ENCODE peak calls at places on chromosomes 13 and 19, in seven cellular contexts. T is psoas muscle, G is GM23338, N is H1, W is neural progenitor cell, C is fibroblast of lung, P is lung. Q is an unnamed sample. For H3K4me1, the result is how much of the 10 kb centered on the place peaks cover.

GRCh38 chr13:51772105-51772455 is 31.9 kb downstream of the DHRS12 start:
- DNase-seq in T (no peak), G (no peak), N (no peak), W (no peak), C (no peak), P (no peak), Q (no peak)

GRCh38 chr19:47020132-47020805 is 632 bp downstream of the NPAS1 start:
- DNase-seq in T (no peak), G (peak), N (no peak), W (peak), C (no peak), P (no peak), Q (no peak)

GRCh38 chr13:110055089-110055488 is 251.9 kb downstream of the COL4A1 start:
- DNase-seq in T (no peak), G (no peak), N (no peak), W (no peak), C (peak), P (no peak), Q (no peak)

GRCh38 chr19:54484451-54484850 is 11.4 kb upstream of the CDC42EP5 start:
- DNase-seq in T (no peak), G (no peak), N (no peak), W (no peak), C (no peak), P (no peak), Q (no peak)

GRCh38 chr13:48431987-48432615 is 19.2 kb upstream of the LPAR6 start:
- DNase-seq in T (no peak), G (no peak), N (no peak), W (no peak), C (peak), P (no peak), Q (no peak)

GRCh38 chr19:35073516-35073915 is 32.0 kb downstream of the HPN start:
- DNase-seq in T (no peak), G (no peak), N (no peak), W (no peak), C (no peak), P (no peak), Q (no peak)

GRCh38 chr13:41178040-41178439 is 16.3 kb downstream of the KBTBD7 start:
- DNase-seq in T (no peak), G (peak), N (no peak), W (no peak), C (peak), P (no peak), Q (no peak)

GRCh38 chr13:76798037-76798436 is 88.2 kb downstream of the KCTD12 start:
- DNase-seq in T (no peak), G (no peak), N (no peak), W (no peak), C (no peak), P (no peak), Q (no peak)

GRCh38 chr13:42981317-42981716 is 10.7 kb downstream of the EPSTI1 start:
- DNase-seq in T (no peak), G (no peak), N (no peak), W (no peak), C (peak), P (no peak), Q (no peak)

GRCh38 chr19:989381-990081 is 5.4 kb downstream of the WDR18 start:
- DNase-seq in T (no peak), G (no peak), N (no peak), W (no peak), C (no peak), P (no peak), Q (no peak)

GRCh38 chr19:3809881-3810707 is 23.9 kb upstream of the MATK start:
- DNase-seq in T (no peak), G (no peak), N (no peak), W (no peak), C (no peak), P (no peak), Q (no peak)

GRCh38 chr13:67224148-67224846 is 5.8 kb downstream of the PCDH9 start:
- DNase-seq in T (peak), G (peak), N (peak), W (peak), C (peak), P (peak), Q (peak)

GRCh38 chr19:41774515-41774980 is 19.2 kb downstream of the CEACAM6 start:
- DNase-seq in T (no peak), G (no peak), N (no peak), W (no peak), C (no peak), P (peak), Q (peak)
- H3K4me1 ChIP-seq in T (under half), G (under half), N (under half), W (under half), C (under half), P (under half), Q (under half)

GRCh38 chr13:30738946-30739528 is 3.7 kb downstream of the ALOX5AP start:
- DNase-seq in T (no peak), G (no peak), N (no peak), W (peak), C (no peak), P (no peak), Q (no peak)
- H3K4me3 ChIP-seq in T (no peak), G (no peak), N (no peak), W (no peak), C (no peak), P (no peak), Q (no peak)

GRCh38 chr19:18465214-18465963 is 27.5 kb upstream of the ISYNA1 start:
- DNase-seq in T (no peak), G (no peak), N (no peak), W (no peak), C (no peak), P (no peak), Q (no peak)

GRCh38 chr19:18464646-18465045 is 26.7 kb upstream of the ISYNA1 start:
- DNase-seq in T (peak), G (no peak), N (no peak), W (no peak), C (peak), P (peak), Q (peak)

GRCh38 chr19:18467978-18468377 is 30.0 kb upstream of the ISYNA1 start:
- DNase-seq in T (no peak), G (no peak), N (no peak), W (no peak), C (no peak), P (no peak), Q (no peak)

GRCh38 chr19:18466354-18466753 is 28.4 kb upstream of the ISYNA1 start:
- DNase-seq in T (no peak), G (no peak), N (no peak), W (no peak), C (no peak), P (no peak), Q (no peak)

GRCh38 chr19:18465964-18466339 is 28.0 kb upstream of the ISYNA1 start:
- DNase-seq in T (no peak), G (no peak), N (no peak), W (no peak), C (no peak), P (no peak), Q (no peak)
- H3K4me1 ChIP-seq in T (half or more), G (under half), N (under half), W (under half), C (under half), P (under half), Q (under half)

DNA sequence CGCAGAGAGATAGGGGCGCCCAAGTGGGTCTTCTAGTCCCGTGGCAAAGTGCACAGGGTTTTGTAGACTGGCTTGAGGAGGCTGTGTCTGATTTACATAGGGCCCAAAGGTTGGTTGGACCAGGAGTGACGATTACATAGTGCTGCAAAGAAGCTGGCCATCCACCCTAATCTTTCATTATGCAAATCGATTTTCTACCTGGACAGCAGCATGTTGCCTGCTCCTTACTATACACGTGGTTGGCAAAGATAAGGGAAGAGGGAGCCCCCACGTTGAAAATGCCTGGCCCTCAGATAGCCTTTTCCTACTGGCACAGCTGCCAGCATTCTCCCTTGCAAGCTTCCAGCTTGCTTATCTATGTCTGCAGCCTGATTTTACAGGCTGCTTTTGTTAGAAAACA is 28.4 kb downstream of the OR10H4 start:
- DNase-seq in T (no peak), G (no peak), N (no peak), W (no peak), C (no peak), P (no peak), Q (no peak)
- H3K4me3 ChIP-seq in T (no peak), G (no peak), N (no peak), W (no peak), C (no peak), P (no peak), Q (no peak)

DNA sequence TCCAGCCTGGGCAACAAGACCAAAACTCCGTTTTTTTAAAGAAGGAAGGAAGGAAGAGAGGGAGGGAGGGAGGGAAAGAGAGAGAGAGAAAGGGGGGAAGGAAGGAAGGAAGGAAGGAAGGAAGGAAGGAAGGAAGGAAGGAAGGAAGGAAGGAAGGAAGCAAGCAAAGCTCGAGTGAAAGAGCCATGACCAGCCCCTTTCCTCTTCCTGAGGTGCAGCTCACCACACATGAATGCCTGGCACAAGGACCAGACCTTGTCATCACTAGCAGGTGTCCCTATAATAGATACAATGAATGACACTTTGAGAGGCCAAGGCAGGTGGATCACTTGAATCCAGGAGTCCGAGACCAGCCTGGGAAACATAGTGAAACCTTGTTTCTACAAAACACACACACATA is 31.0 kb downstream of the SPRY2 start:
- DNase-seq in T (no peak), G (no peak), N (no peak), W (no peak), C (no peak), P (no peak), Q (no peak)
- H3K4me1 ChIP-seq in T (under half), G (under half), N (under half), W (under half), C (under half), P (under half), Q (under half)

GRCh38 chr19:7668842-7669241 is at the start of gene RETN:
- DNase-seq in T (no peak), G (no peak), N (no peak), W (no peak), C (no peak), P (no peak), Q (no peak)
- H3K4me3 ChIP-seq in T (no peak), G (peak), N (peak), W (peak), C (no peak), P (no peak), Q (no peak)

GRCh38 chr19:44745887-44746600 is 2.5 kb upstream of the BCL3 start:
- DNase-seq in T (no peak), G (no peak), N (no peak), W (no peak), C (no peak), P (no peak), Q (no peak)
- H3K4me1 ChIP-seq in T (under half), G (under half), N (under half), W (under half), C (under half), P (under half), Q (under half)

DNA sequence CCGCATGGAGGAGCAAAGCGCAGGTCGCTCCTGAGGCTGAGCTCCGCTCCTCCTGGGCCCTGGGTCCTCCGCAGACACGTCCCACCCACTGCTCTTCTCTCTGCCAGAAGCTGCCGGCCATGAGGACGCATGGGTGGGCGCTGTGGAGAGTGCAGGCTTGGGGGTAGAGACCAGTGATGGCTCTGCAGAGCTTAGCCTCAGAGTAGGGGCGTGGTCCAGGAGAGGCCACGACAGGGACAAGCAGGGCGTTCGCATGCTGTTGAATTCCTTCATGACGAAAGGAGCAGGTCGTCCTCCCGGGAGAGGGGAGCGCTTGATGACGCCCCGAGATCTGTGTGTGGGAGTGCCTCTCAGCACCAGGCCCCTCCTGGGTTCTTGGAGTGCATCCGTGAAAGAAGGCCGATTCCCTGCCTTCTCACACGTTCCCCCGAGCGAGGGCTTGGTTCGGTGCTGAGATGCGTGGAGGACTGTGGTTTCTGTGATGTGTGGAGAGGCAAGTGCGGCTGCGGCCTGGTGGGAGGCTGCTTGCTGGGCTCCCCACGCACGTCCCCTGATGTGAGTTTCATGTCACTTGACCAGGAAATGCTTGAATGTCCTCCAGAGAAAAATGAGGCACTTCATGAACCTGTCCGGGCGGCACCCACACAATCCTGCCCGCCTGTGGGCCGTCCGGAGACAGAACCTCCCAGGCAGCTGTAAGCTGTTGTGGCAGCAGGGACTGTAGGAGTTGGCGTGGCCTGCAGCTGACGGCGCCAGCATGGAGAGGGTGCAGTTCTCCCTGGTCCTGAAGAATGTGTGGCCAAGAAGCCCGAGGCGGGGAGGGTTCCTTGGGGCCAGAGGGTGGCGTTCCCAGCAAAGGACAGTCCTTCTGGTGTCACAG is 4.5 kb downstream of the SF3A2 start:
- DNase-seq in T (no peak), G (no peak), N (no peak), W (no peak), C (no peak), P (peak), Q (peak)
- H3K4me3 ChIP-seq in T (peak), G (no peak), N (no peak), W (peak), C (no peak), P (no peak), Q (peak)

DNA sequence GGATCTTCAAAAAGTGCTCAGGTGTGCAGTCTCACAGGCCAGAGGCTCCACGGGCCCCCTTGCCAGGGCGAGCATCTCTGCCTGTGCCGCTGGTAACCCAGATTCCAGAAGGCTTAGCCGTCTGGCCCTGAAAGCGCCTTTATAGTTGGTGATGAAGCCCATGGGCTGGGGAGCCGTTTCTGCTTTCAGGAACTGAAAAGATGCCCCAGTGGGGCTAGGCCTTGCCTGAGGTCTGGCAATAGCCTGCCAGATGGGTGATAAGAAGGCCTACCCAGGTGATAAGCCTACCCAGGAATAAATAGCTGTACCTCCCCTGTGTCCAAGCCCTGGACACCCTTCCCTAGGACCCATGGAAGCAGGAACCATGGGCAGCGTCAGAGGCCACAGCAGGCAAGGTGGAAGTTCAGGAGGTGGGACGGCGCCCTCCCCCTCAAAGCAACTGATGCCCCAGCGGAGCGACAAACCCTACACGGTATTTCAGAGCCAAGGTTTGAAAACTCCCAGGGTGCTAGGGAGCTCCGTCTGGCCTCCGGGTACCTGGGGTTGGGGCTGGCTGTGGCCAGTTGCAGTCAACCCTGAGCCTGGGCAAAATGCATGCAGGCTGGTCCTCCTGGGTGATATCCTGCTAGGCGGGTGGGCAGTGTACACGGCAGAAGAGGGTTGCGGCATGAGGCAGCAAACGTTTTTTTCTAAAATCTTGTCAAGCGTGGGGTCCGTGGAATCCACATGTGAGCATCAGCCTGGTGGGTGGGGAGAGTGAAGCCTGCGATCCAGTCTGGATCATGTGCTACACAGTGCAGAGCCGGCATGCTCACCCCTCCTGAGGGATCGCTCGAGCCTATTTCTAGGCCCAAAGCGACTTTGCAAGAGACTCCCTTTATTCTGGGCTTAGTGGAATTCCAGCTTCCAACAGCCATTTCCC is 45.3 kb downstream of the ACTN4 start:
- DNase-seq in T (no peak), G (peak), N (no peak), W (peak), C (peak), P (no peak), Q (no peak)
- H3K4me1 ChIP-seq in T (half or more), G (half or more), N (under half), W (under half), C (under half), P (under half), Q (under half)

GRCh38 chr19:19453129-19453461 is 47.6 kb downstream of the GATAD2A start:
- DNase-seq in T (no peak), G (no peak), N (no peak), W (no peak), C (no peak), P (no peak), Q (peak)
- H3K4me3 ChIP-seq in T (no peak), G (no peak), N (no peak), W (no peak), C (no peak), P (no peak), Q (no peak)